ENCODE peak calls at places on chromosomes 5 and 9, in four cellular contexts. C, T, E and A are unnamed samples.

GRCh38 chr5:110414360-110414759 is 312.1 kb downstream of the TMEM232 start:
- DNase-seq in C (no peak), T (no peak), E (no peak), A (no peak)

GRCh38 chr9:117488659-117489058 is 73.8 kb upstream of the ASTN2 start:
- DNase-seq in C (no peak), T (no peak), E (no peak), A (no peak)

GRCh38 chr9:124313940-124314339 is 56.2 kb downstream of the NEK6 start:
- DNase-seq in C (no peak), T (no peak), E (no peak), A (no peak)

GRCh38 chr9:76101472-76101871 is 211.0 kb downstream of the PCSK5 start:
- DNase-seq in C (no peak), T (no peak), E (no peak), A (no peak)

GRCh38 chr9:97632406-97632991 is 669 bp downstream of the TSTD2 start:
- DNase-seq in C (no peak), T (peak; percentile 50), E (peak; percentile 69), A (peak; percentile 25)

GRCh38 chr5:14341571-14342225 is 198.6 kb downstream of the TRIO start:
- DNase-seq in C (no peak), T (no peak), E (no peak), A (no peak)

GRCh38 chr5:87120518-87121314 is 147.0 kb upstream of the RASA1 start:
- DNase-seq in C (no peak), T (no peak), E (no peak), A (no peak)

GRCh38 chr5:618450-618849 is 6.3 kb downstream of the CEP72 start:
- DNase-seq in C (no peak), T (no peak), E (no peak), A (no peak)

GRCh38 chr9:120853198-120853597 is 10.5 kb upstream of the PSMD5 start:
- DNase-seq in C (no peak), T (no peak), E (no peak), A (no peak)

GRCh38 chr9:77735515-77735914 is 87.4 kb upstream of the GNA14 start:
- DNase-seq in C (no peak), T (no peak), E (no peak), A (no peak)

GRCh38 chr9:115328228-115328627 is 210.3 kb upstream of the TNC start:
- DNase-seq in C (no peak), T (no peak), E (peak; percentile 28), A (no peak)

GRCh38 chr9:118578467-118578866 is 790.8 kb downstream of the BRINP1 start:
- DNase-seq in C (no peak), T (no peak), E (no peak), A (no peak)

GRCh38 chr5:150227606-150228273 is 37.9 kb downstream of the SLC6A7 start:
- DNase-seq in C (no peak), T (no peak), E (no peak), A (no peak)

GRCh38 chr9:18947772-18948391 is 85.1 kb downstream of the SAXO1 start:
- DNase-seq in C (peak; percentile 52), T (no peak), E (no peak), A (no peak)

GRCh38 chr9:134655101-134655500 is 13.5 kb downstream of the COL5A1 start:
- DNase-seq in C (no peak), T (no peak), E (peak; percentile 20), A (no peak)

GRCh38 chr5:126836778-126837177 is 59.8 kb downstream of the LMNB1 start:
- DNase-seq in C (no peak), T (no peak), E (no peak), A (no peak)

GRCh38 chr5:75510417-75510835 is 1.0 kb downstream of the CERT1 start:
- DNase-seq in C (peak; percentile 24), T (no peak), E (no peak), A (no peak)